ENCODE peak calls at places on chromosomes 12 and 14, in nine cellular contexts. Y is left ventricle myocardium inferior; J is kidney; I is fibroblast of lung; D is lower lobe of right lung; Z is endodermal cell; T is HCT116; P is Karpas-422; K is effector memory CD4-positive, alpha-beta T cell. U is an unnamed sample.

GRCh38 chr14:103259184-103259583 is 74.9 kb upstream of the EIF5 start:
- DNase-seq in Y (no peak), J (no peak), I (no peak), D (no peak), Z (no peak), T (no peak), P (no peak), K (no peak), U (no peak)

GRCh38 chr12:54890339-54890738 is 36.0 kb downstream of the MUCL1 start:
- DNase-seq in Y (no peak), J (no peak), I (no peak), D (no peak), Z (no peak), T (no peak), P (no peak), K (no peak), U (no peak)

GRCh38 chr14:36505193-36505815 is 14.7 kb downstream of the NKX2-1 start:
- DNase-seq in Y (no peak), J (peak; percentile 67), I (no peak), D (peak; percentile 73), Z (peak; percentile 78), T (no peak), P (no peak), K (no peak), U (no peak)

GRCh38 chr14:61485670-61486069 is 164.3 kb downstream of the PRKCH start:
- DNase-seq in Y (no peak), J (no peak), I (no peak), D (no peak), Z (no peak), T (no peak), P (no peak), K (no peak), U (no peak)

GRCh38 chr12:113887906-113888305 is 78.2 kb downstream of the RBM19 start:
- DNase-seq in Y (no peak), J (no peak), I (peak; percentile 33), D (no peak), Z (no peak), T (no peak), P (no peak), K (no peak), U (no peak)

GRCh38 chr12:116318738-116319050 is 41.2 kb upstream of the MED13L start:
- DNase-seq in Y (no peak), J (no peak), I (no peak), D (no peak), Z (no peak), T (no peak), P (no peak), K (no peak), U (no peak)

GRCh38 chr12:77553976-77554619 is 276.6 kb upstream of the NAV3 start:
- DNase-seq in Y (no peak), J (no peak), I (no peak), D (no peak), Z (no peak), T (no peak), P (no peak), K (no peak), U (no peak)

GRCh38 chr14:103078420-103078749 is 5.6 kb upstream of the LBHD2 start:
- DNase-seq in Y (peak; percentile 76), J (peak; percentile 93), I (peak; percentile 64), D (peak; percentile 88), Z (peak; percentile 90), T (peak; percentile 84), P (peak; percentile 95), K (peak; percentile 73), U (peak; percentile 27)

GRCh38 chr12:75439048-75439447 is 41.5 kb upstream of the GLIPR1 start:
- DNase-seq in Y (no peak), J (no peak), I (peak; percentile 45), D (no peak), Z (no peak), T (no peak), P (no peak), K (no peak), U (no peak)

GRCh38 chr12:123131291-123131831 is 19.5 kb downstream of the PITPNM2 start:
- DNase-seq in Y (no peak), J (peak; percentile 45), I (peak; percentile 53), D (no peak), Z (peak; percentile 64), T (no peak), P (no peak), K (no peak), U (no peak)

GRCh38 chr14:96445844-96446710 is 54.1 kb downstream of the AK7 start:
- DNase-seq in Y (no peak), J (no peak), I (no peak), D (no peak), Z (no peak), T (no peak), P (no peak), K (no peak), U (no peak)

GRCh38 chr12:69623970-69624369 is 13.3 kb upstream of the LRRC10 start:
- DNase-seq in Y (peak; percentile 83), J (no peak), I (no peak), D (peak; percentile 61), Z (no peak), T (no peak), P (no peak), K (no peak), U (no peak)

GRCh38 chr12:106227641-106228319 is 20.0 kb downstream of the CKAP4 start:
- DNase-seq in Y (no peak), J (peak; percentile 84), I (peak; percentile 52), D (peak; percentile 88), Z (peak; percentile 48), T (no peak), P (peak; percentile 47), K (peak; percentile 38), U (no peak)

GRCh38 chr14:76236172-76237130 is 84.7 kb downstream of the GPATCH2L start:
- DNase-seq in Y (no peak), J (no peak), I (peak; percentile 24), D (no peak), Z (no peak), T (no peak), P (no peak), K (no peak), U (no peak)

DNA sequence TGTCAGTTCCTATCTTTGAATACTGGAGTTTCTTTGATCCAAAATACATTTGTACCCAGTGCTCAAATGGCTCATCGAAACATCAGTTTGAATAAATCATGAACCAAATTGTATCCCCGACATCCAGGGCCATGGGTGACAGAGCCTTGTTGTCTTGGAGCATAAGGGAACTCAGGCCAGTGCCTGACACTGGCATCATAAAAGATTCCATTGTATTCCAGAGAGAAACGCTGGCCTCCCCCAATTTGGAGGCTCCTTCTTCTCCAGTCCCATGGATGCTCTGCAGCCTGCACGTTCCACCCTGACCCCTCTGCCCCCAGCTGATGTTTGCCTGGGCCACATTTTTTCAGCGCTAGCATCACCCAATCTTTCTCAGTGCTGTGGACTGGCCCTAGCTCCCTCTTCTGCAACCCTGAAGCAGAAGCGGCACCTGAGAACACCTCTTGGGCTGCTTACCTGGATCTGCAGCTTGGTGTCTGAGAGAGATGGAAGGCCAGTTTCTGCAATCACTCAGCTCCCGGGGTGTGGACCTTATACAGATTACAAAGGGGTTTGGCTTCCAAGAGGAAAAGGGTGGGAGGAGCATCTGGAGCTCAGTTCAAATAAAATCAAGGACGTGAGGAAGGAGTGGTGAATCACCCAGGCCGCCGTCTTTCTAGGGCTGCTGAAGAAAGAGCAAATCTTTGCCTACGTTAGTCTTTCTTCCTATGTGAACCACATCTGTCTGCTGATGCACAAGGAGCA is at the start of gene RNASE1:
- DNase-seq in Y (peak; percentile 34), J (no peak), I (no peak), D (peak; percentile 57), Z (no peak), T (no peak), P (no peak), K (no peak), U (no peak)
- H3K4me3 ChIP-seq in Y (peak within 1 kb of the TSS; percentile 66), J (peak within 1 kb of the TSS; percentile 62), I (no peak within 1 kb of the TSS), D (peak within 1 kb of the TSS; percentile 65), Z (peak within 1 kb of the TSS; percentile 72), T (no peak within 1 kb of the TSS), P (no peak within 1 kb of the TSS), K (no peak within 1 kb of the TSS), U (no peak within 1 kb of the TSS)

DNA sequence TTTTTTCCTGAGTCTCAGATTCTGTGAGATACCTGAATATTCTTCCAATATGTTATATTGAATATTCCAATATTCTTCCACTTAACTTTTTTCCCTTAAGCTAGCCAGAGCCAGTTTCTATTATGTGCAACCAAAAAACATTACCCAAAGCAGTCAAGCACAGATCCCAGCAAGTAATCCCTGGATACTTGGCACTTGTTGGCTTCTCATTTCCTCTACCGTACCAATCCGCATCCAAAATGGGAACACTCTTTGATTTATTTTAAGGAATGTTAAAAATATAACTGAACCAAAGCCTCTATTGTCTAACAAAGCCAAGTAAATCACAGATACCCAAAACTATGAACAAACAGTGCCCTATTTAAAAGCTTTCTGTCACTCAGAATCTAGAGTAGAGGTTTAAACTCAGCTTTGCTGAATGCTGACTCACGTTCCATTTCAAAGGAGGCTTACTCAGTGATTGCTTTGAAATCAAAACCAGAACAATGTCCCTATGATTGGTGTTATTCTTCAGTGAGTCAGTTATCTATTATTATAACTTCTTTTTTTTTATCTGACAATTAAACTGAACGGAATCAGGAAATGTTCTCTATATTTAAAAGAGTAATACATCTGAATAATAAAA is 360.6 kb downstream of the CCDC91 start:
- DNase-seq in Y (no peak), J (no peak), I (peak; percentile 84), D (no peak), Z (no peak), T (peak; percentile 37), P (no peak), K (no peak), U (peak; percentile 61)
- H3K4me3 ChIP-seq in Y (no peak overlapping the region), J (no peak overlapping the region), I (no peak overlapping the region), D (no peak overlapping the region), Z (no peak overlapping the region), T (no peak overlapping the region), P (no peak overlapping the region), K (no peak overlapping the region), U (no peak overlapping the region)

DNA sequence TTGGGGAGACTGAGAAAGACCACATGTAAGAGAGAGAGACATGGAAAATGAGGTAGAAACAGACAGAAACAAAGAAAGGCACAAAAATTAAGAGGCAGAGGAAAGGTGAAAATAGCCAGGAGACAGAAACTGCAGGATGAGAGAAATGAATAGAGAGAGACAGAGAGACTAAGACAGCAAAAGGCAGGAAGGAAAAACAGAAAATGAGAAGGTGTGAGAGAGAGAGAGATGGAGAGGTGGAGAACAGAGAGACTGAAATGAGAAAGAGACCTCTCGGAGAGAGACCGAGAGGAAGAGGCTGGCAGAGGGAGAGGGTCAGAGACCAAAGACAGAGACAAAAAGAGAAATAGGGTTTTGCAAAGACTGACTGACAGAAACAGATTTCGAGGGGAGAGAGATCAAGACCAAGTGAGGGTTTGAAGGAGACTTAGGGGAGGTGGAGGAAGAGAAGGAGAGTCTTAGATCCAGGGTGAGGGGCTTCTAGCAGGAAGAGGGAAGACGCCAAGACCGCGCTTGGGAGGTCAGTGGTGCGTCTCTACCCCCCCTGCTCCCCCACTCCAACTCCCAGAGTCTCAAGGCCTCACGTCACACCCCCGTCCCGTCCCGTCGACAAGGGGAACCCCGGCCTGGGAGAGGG is 1.1 kb upstream of the AQP5 start:
- DNase-seq in Y (no peak), J (no peak), I (no peak), D (no peak), Z (no peak), T (no peak), P (peak; percentile 60), K (no peak), U (no peak)
- H3K4me3 ChIP-seq in Y (peak overlapping the region; percentile 61), J (no peak overlapping the region), I (no peak overlapping the region), D (no peak overlapping the region), Z (no peak overlapping the region), T (no peak overlapping the region), P (peak overlapping the region; percentile 47), K (no peak overlapping the region), U (no peak overlapping the region)

DNA sequence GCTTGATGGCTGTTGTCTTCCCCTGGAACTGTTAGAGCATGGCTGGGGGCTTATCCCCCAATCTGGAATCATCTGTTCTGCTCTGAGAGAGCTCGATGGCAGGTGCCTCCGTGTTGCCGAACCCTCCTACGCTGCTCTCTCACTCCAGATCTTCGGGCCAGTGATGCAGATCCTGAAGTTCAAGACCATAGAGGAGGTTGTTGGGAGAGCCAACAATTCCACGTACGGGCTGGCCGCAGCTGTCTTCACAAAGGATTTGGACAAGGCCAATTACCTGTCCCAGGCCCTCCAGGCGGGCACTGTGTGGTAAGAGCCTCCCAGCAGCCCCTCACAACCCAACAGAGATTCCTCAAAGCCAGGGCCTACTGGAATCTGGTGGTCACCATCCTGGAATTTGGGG is 33.0 kb downstream of the ALDH2 start:
- DNase-seq in Y (no peak), J (no peak), I (no peak), D (peak; percentile 45), Z (no peak), T (no peak), P (no peak), K (no peak), U (no peak)
- H3K4me3 ChIP-seq in Y (no peak overlapping the region), J (no peak overlapping the region), I (no peak overlapping the region), D (no peak overlapping the region), Z (no peak overlapping the region), T (no peak overlapping the region), P (no peak overlapping the region), K (no peak overlapping the region), U (no peak overlapping the region)